ENCODE peak calls at places on chromosome 1, in ten cellular contexts. One of them, this sample, is unnamed.

GRCh38 chr1:108953452-108953851 is 9.8 kb downstream of the CLCC1 start:
- DNase-seq in Calu3: no peak
- DNase-seq in lower lobe of right lung: no peak
- DNase-seq in endothelial cell: no peak
- DNase-seq in DMS 273 treated with DMSO at 0.1 percent for 48 hours: no peak
- DNase-seq in anterior cingulate cortex: no peak
- DNase-seq in bronchial epithelial cell: no peak
- DNase-seq in NCI-H187: no peak
- DNase-seq in midbrain: no peak
- DNase-seq in NCI-H1417: no peak
- DNase-seq in this sample: no peak

GRCh38 chr1:118388341-118388740 is 203.3 kb upstream of the SPAG17 start:
- DNase-seq in Calu3: no peak
- DNase-seq in lower lobe of right lung: no peak
- DNase-seq in endothelial cell: no peak
- DNase-seq in DMS 273 treated with DMSO at 0.1 percent for 48 hours: no peak
- DNase-seq in anterior cingulate cortex: no peak
- DNase-seq in bronchial epithelial cell: no peak
- DNase-seq in NCI-H187: no peak
- DNase-seq in midbrain: no peak
- DNase-seq in NCI-H1417: peak; percentile 5
- DNase-seq in this sample: no peak

GRCh38 chr1:230104395-230105244 is 37.6 kb downstream of the GALNT2 start:
- DNase-seq in Calu3: peak; percentile 98
- DNase-seq in lower lobe of right lung: peak; percentile 97
- DNase-seq in endothelial cell: peak; percentile 18
- DNase-seq in DMS 273 treated with DMSO at 0.1 percent for 48 hours: peak; percentile 3
- DNase-seq in anterior cingulate cortex: peak; percentile 75
- DNase-seq in bronchial epithelial cell: peak; percentile 100
- DNase-seq in NCI-H187: no peak
- DNase-seq in midbrain: peak; percentile 50
- DNase-seq in NCI-H1417: peak; percentile 85
- DNase-seq in this sample: peak; percentile 69

GRCh38 chr1:178796013-178796412 is 71.0 kb downstream of the RALGPS2 start:
- DNase-seq in Calu3: no peak
- DNase-seq in lower lobe of right lung: no peak
- DNase-seq in endothelial cell: no peak
- DNase-seq in DMS 273 treated with DMSO at 0.1 percent for 48 hours: no peak
- DNase-seq in anterior cingulate cortex: no peak
- DNase-seq in bronchial epithelial cell: no peak
- DNase-seq in NCI-H187: no peak
- DNase-seq in midbrain: no peak
- DNase-seq in NCI-H1417: no peak
- DNase-seq in this sample: no peak

GRCh38 chr1:50873458-50874187 is 86.4 kb downstream of the FAF1 start:
- DNase-seq in Calu3: peak; percentile 80
- DNase-seq in lower lobe of right lung: peak; percentile 60
- DNase-seq in endothelial cell: peak; percentile 63
- DNase-seq in DMS 273 treated with DMSO at 0.1 percent for 48 hours: peak; percentile 71
- DNase-seq in anterior cingulate cortex: no peak
- DNase-seq in bronchial epithelial cell: peak; percentile 67
- DNase-seq in NCI-H187: no peak
- DNase-seq in midbrain: peak; percentile 13
- DNase-seq in NCI-H1417: peak; percentile 49
- DNase-seq in this sample: no peak

GRCh38 chr1:89005286-89006151 is 13.1 kb upstream of the KYAT3 start:
- DNase-seq in Calu3: no peak
- DNase-seq in lower lobe of right lung: no peak
- DNase-seq in endothelial cell: no peak
- DNase-seq in DMS 273 treated with DMSO at 0.1 percent for 48 hours: no peak
- DNase-seq in anterior cingulate cortex: peak; percentile 86
- DNase-seq in bronchial epithelial cell: no peak
- DNase-seq in NCI-H187: no peak
- DNase-seq in midbrain: peak; percentile 28
- DNase-seq in NCI-H1417: no peak
- DNase-seq in this sample: peak; percentile 16

GRCh38 chr1:157001304-157001703 is 44.2 kb downstream of the ARHGEF11 start:
- DNase-seq in Calu3: no peak
- DNase-seq in lower lobe of right lung: no peak
- DNase-seq in endothelial cell: no peak
- DNase-seq in DMS 273 treated with DMSO at 0.1 percent for 48 hours: no peak
- DNase-seq in anterior cingulate cortex: no peak
- DNase-seq in bronchial epithelial cell: peak; percentile 51
- DNase-seq in NCI-H187: no peak
- DNase-seq in midbrain: no peak
- DNase-seq in NCI-H1417: no peak
- DNase-seq in this sample: no peak

GRCh38 chr1:154463512-154463990 is 38.5 kb upstream of the TDRD10 start:
- DNase-seq in Calu3: no peak
- DNase-seq in lower lobe of right lung: no peak
- DNase-seq in endothelial cell: no peak
- DNase-seq in DMS 273 treated with DMSO at 0.1 percent for 48 hours: no peak
- DNase-seq in anterior cingulate cortex: no peak
- DNase-seq in bronchial epithelial cell: no peak
- DNase-seq in NCI-H187: no peak
- DNase-seq in midbrain: no peak
- DNase-seq in NCI-H1417: no peak
- DNase-seq in this sample: no peak

GRCh38 chr1:30532621-30533020 is 190.8 kb downstream of the MATN1 start:
- DNase-seq in Calu3: no peak
- DNase-seq in lower lobe of right lung: no peak
- DNase-seq in endothelial cell: no peak
- DNase-seq in DMS 273 treated with DMSO at 0.1 percent for 48 hours: no peak
- DNase-seq in anterior cingulate cortex: no peak
- DNase-seq in bronchial epithelial cell: no peak
- DNase-seq in NCI-H187: no peak
- DNase-seq in midbrain: no peak
- DNase-seq in NCI-H1417: no peak
- DNase-seq in this sample: no peak

GRCh38 chr1:216580538-216581057 is 142.6 kb downstream of the ESRRG start:
- DNase-seq in Calu3: no peak
- DNase-seq in lower lobe of right lung: no peak
- DNase-seq in endothelial cell: no peak
- DNase-seq in DMS 273 treated with DMSO at 0.1 percent for 48 hours: no peak
- DNase-seq in anterior cingulate cortex: no peak
- DNase-seq in bronchial epithelial cell: no peak
- DNase-seq in NCI-H187: no peak
- DNase-seq in midbrain: no peak
- DNase-seq in NCI-H1417: peak; percentile 6
- DNase-seq in this sample: no peak

This sample was measured in amygdala.